ENCODE peak calls at places on chromosomes 12 and 14, in four cellular contexts. L is WERI-Rb-1; M is AG08396; S is activated CD4-positive, CD25-positive, alpha-beta regulatory T cell. Z is an unnamed sample.

GRCh38 chr14:99566390-99567354 is 37.3 kb downstream of the CCDC85C start:
- DNase-seq in L (no peak), M (no peak), S (no peak), Z (no peak)

GRCh38 chr14:66046035-66046434 is 440.1 kb upstream of the CCDC196 start:
- DNase-seq in L (peak; percentile 20), M (no peak), S (no peak), Z (no peak)

GRCh38 chr14:75214558-75214957 is 38.1 kb upstream of the TMED10 start:
- DNase-seq in L (no peak), M (no peak), S (no peak), Z (no peak)

GRCh38 chr14:61472801-61473376 is 151.5 kb downstream of the PRKCH start:
- DNase-seq in L (no peak), M (no peak), S (peak; percentile 21), Z (no peak)

GRCh38 chr12:48003226-48004038 is 844 bp downstream of the COL2A1 start:
- DNase-seq in L (no peak), M (peak; percentile 18), S (no peak), Z (no peak)

GRCh38 chr12:114669501-114670256 is 14.3 kb downstream of the TBX3 start:
- DNase-seq in L (no peak), M (peak; percentile 70), S (no peak), Z (no peak)

GRCh38 chr12:70845268-70845667 is 75.3 kb downstream of the PTPRR start:
- DNase-seq in L (no peak), M (no peak), S (no peak), Z (no peak)

GRCh38 chr14:52033131-52033642 is 35.7 kb downstream of the NID2 start:
- DNase-seq in L (no peak), M (no peak), S (no peak), Z (no peak)

GRCh38 chr14:77580964-77581505 is 35.4 kb downstream of the SPTLC2 start:
- DNase-seq in L (no peak), M (no peak), S (no peak), Z (no peak)

GRCh38 chr12:5888816-5889315 is 56.2 kb downstream of the ANO2 start:
- DNase-seq in L (no peak), M (no peak), S (no peak), Z (no peak)